ENCODE peak calls at places on chromosomes 2 and 18, in four cellular contexts. I is CD8-positive, alpha-beta T cell; M is keratinocyte; A is heart right ventricle. O is an unnamed sample. For H3K4me1, the result is how much of the 10 kb centered on the place peaks cover.

GRCh38 chr18:62914868-62915267 is 199.5 kb downstream of the PHLPP1 start:
- DNase-seq in I (no peak), M (no peak), A (no peak), O (no peak)

GRCh38 chr2:182949572-182950189 is 83.2 kb upstream of the FRZB start:
- DNase-seq in I (no peak), M (no peak), A (peak), O (peak)

GRCh38 chr2:112000399-112001135 is 54.5 kb upstream of the TMEM87B start:
- DNase-seq in I (no peak), M (no peak), A (no peak), O (no peak)

GRCh38 chr2:190477563-190478454 is 56.7 kb downstream of the NEMP2 start:
- DNase-seq in I (no peak), M (no peak), A (no peak), O (no peak)

GRCh38 chr2:11127791-11128190 is 27.5 kb upstream of the SLC66A3 start:
- DNase-seq in I (no peak), M (no peak), A (no peak), O (no peak)

GRCh38 chr2:64606495-64607363 is 47.0 kb downstream of the SERTAD2 start:
- DNase-seq in I (peak), M (peak), A (peak), O (peak)

GRCh38 chr2:113213061-113213930 is 39.5 kb downstream of the PSD4 start:
- DNase-seq in I (no peak), M (no peak), A (no peak), O (no peak)

GRCh38 chr2:64985457-64985856 is 3.7 kb upstream of the SLC1A4 start:
- DNase-seq in I (no peak), M (no peak), A (no peak), O (no peak)

GRCh38 chr2:84905181-84906107 is at the start of gene TMSB10:
- DNase-seq in I (peak), M (no peak), A (peak), O (peak)

GRCh38 chr2:172677363-172677762 is 58.3 kb upstream of the RAPGEF4 start:
- DNase-seq in I (no peak), M (no peak), A (no peak), O (no peak)

GRCh38 chr2:67057123-67057522 is 340.0 kb upstream of the ETAA1 start:
- DNase-seq in I (no peak), M (no peak), A (no peak), O (no peak)

GRCh38 chr18:22710628-22711380 is 222.3 kb upstream of the RBBP8 start:
- DNase-seq in I (no peak), M (no peak), A (peak), O (peak)

GRCh38 chr2:106138904-106139574 is 55.1 kb downstream of the UXS1 start:
- DNase-seq in I (no peak), M (no peak), A (no peak), O (no peak)

GRCh38 chr2:103179800-103180199 is 418.0 kb downstream of the TMEM182 start:
- DNase-seq in I (no peak), M (no peak), A (no peak), O (no peak)

GRCh38 chr18:30522288-30522929 is 520.1 kb downstream of the DSC3 start:
- DNase-seq in I (no peak), M (no peak), A (no peak), O (no peak)

GRCh38 chr2:207635468-207636200 is 10.4 kb upstream of the METTL21A start:
- DNase-seq in I (no peak), M (peak), A (no peak), O (no peak)

GRCh38 chr2:198928026-198928425 is 529.7 kb downstream of the SATB2 start:
- DNase-seq in I (no peak), M (no peak), A (no peak), O (no peak)

GRCh38 chr2:127078691-127079270 is 28.2 kb downstream of the BIN1 start:
- DNase-seq in I (peak), M (no peak), A (no peak), O (no peak)

GRCh38 chr2:240640939-240641338 is 15.7 kb downstream of the GPR35 start:
- DNase-seq in I (peak), M (no peak), A (no peak), O (peak)

GRCh38 chr18:73841661-73842060 is 306.0 kb downstream of the FBXO15 start:
- DNase-seq in I (no peak), M (no peak), A (no peak), O (no peak)

GRCh38 chr2:26203906-26204305 is 31.0 kb downstream of the GAREM2 start:
- DNase-seq in I (no peak), M (no peak), A (no peak), O (no peak)

GRCh38 chr2:143946436-143947385 is 573.2 kb downstream of the ZEB2 start:
- DNase-seq in I (no peak), M (no peak), A (no peak), O (no peak)

GRCh38 chr2:229868794-229869193 is 53.0 kb downstream of the TRIP12 start:
- DNase-seq in I (no peak), M (no peak), A (no peak), O (no peak)

GRCh38 chr2:162261032-162261945 is 18.0 kb upstream of the FAP start:
- DNase-seq in I (no peak), M (no peak), A (peak), O (peak)

DNA sequence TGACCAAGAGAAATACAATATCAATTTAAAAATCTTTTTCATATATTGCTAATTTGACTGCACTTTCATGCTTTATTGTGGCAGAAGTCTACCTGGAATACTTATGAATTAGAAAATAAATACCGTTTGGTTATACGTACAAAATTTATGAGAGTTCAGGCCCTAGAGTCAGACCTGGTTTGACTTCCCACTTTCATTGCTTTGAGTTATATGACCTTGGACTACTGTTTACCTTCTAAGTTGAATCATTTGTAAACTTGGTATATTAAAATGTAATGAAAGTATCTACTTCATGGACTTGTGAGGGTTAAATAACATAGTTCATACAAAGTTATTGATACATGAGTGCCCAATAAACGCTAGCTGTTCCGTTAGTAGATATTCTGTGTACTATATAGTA is 12.0 kb downstream of the VAPA start:
- DNase-seq in I (no peak), M (no peak), A (no peak), O (no peak)
- H3K4me1 ChIP-seq in I (half or more), M (under half), A (half or more), O (under half)

GRCh38 chr2:36388472-36388871 is 32.9 kb downstream of the CRIM1 start:
- DNase-seq in I (no peak), M (no peak), A (no peak), O (no peak)
- H3K4me1 ChIP-seq in I (under half), M (under half), A (half or more), O (under half)

DNA sequence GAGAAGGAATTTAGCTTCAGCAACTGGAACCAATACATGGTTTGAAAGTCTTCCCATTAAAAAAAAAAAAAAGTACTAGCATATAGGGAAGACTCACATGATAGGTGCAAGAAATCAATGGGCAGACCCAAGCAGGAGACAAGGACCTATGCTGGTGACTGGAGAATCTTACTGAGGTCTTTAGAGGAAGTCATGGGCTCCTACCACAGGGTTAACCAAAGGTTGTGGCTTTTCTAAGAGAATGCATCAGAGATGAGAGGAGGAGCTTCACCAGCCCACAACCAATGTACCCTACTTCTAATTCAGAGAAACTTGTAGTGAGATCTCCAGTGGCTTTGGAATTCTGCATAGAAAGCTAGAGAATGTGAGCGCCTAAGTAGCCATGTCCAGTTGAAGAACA is 207.4 kb downstream of the NCKAP5 start:
- DNase-seq in I (no peak), M (no peak), A (no peak), O (no peak)
- H3K4me1 ChIP-seq in I (under half), M (under half), A (under half), O (under half)

GRCh38 chr2:96918092-96918753 is 48.3 kb upstream of the SEMA4C start:
- DNase-seq in I (no peak), M (no peak), A (no peak), O (no peak)
- H3K4me1 ChIP-seq in I (under half), M (under half), A (under half), O (under half)